ENCODE peak calls at places on chromosomes 16 and 17, in ten cellular contexts. One of them, this sample, is unnamed.

GRCh38 chr17:18314059-18314730 is 599 bp downstream of the TOP3A start:
- DNase-seq in HepG2: no peak
- DNase-seq in SK-N-SH: no peak
- DNase-seq in HCT116: no peak
- DNase-seq in cardiac muscle cell: peak
- DNase-seq in AG04450: no peak
- DNase-seq in fibroblast of pulmonary artery: peak
- DNase-seq in adrenal gland: no peak
- DNase-seq in PC-9: peak
- DNase-seq in ascending aorta: no peak
- DNase-seq in this sample: no peak

GRCh38 chr17:76268015-76268749 is 3.0 kb downstream of the UBALD2 start:
- DNase-seq in HepG2: no peak
- DNase-seq in SK-N-SH: peak
- DNase-seq in HCT116: no peak
- DNase-seq in cardiac muscle cell: peak
- DNase-seq in AG04450: no peak
- DNase-seq in fibroblast of pulmonary artery: peak
- DNase-seq in adrenal gland: peak
- DNase-seq in PC-9: no peak
- DNase-seq in ascending aorta: peak
- DNase-seq in this sample: peak

GRCh38 chr16:17173134-17173729 is 297.5 kb downstream of the XYLT1 start:
- DNase-seq in HepG2: peak
- DNase-seq in SK-N-SH: no peak
- DNase-seq in HCT116: no peak
- DNase-seq in cardiac muscle cell: peak
- DNase-seq in AG04450: peak
- DNase-seq in fibroblast of pulmonary artery: peak
- DNase-seq in adrenal gland: peak
- DNase-seq in PC-9: no peak
- DNase-seq in ascending aorta: peak
- DNase-seq in this sample: peak

GRCh38 chr16:2966043-2966802 is 2.1 kb downstream of the KREMEN2 start:
- DNase-seq in HepG2: no peak
- DNase-seq in SK-N-SH: no peak
- DNase-seq in HCT116: no peak
- DNase-seq in cardiac muscle cell: no peak
- DNase-seq in AG04450: no peak
- DNase-seq in fibroblast of pulmonary artery: no peak
- DNase-seq in adrenal gland: no peak
- DNase-seq in PC-9: no peak
- DNase-seq in ascending aorta: no peak
- DNase-seq in this sample: peak

GRCh38 chr17:76292567-76292966 is 15.5 kb downstream of the QRICH2 start:
- DNase-seq in HepG2: no peak
- DNase-seq in SK-N-SH: no peak
- DNase-seq in HCT116: no peak
- DNase-seq in cardiac muscle cell: no peak
- DNase-seq in AG04450: no peak
- DNase-seq in fibroblast of pulmonary artery: no peak
- DNase-seq in adrenal gland: no peak
- DNase-seq in PC-9: no peak
- DNase-seq in ascending aorta: no peak
- DNase-seq in this sample: no peak

GRCh38 chr17:2064980-2065785 is 10.3 kb downstream of the HIC1 start:
- DNase-seq in HepG2: no peak
- DNase-seq in SK-N-SH: peak
- DNase-seq in HCT116: no peak
- DNase-seq in cardiac muscle cell: peak
- DNase-seq in AG04450: no peak
- DNase-seq in fibroblast of pulmonary artery: peak
- DNase-seq in adrenal gland: no peak
- DNase-seq in PC-9: no peak
- DNase-seq in ascending aorta: no peak
- DNase-seq in this sample: peak

GRCh38 chr17:28958820-28959455 is 7.6 kb upstream of the PHF12 start:
- DNase-seq in HepG2: no peak
- DNase-seq in SK-N-SH: no peak
- DNase-seq in HCT116: no peak
- DNase-seq in cardiac muscle cell: no peak
- DNase-seq in AG04450: no peak
- DNase-seq in fibroblast of pulmonary artery: no peak
- DNase-seq in adrenal gland: no peak
- DNase-seq in PC-9: no peak
- DNase-seq in ascending aorta: no peak
- DNase-seq in this sample: no peak

GRCh38 chr17:57605734-57606105 is 139.4 kb downstream of the CCDC182 start:
- DNase-seq in HepG2: no peak
- DNase-seq in SK-N-SH: no peak
- DNase-seq in HCT116: no peak
- DNase-seq in cardiac muscle cell: no peak
- DNase-seq in AG04450: no peak
- DNase-seq in fibroblast of pulmonary artery: no peak
- DNase-seq in adrenal gland: no peak
- DNase-seq in PC-9: no peak
- DNase-seq in ascending aorta: no peak
- DNase-seq in this sample: no peak

GRCh38 chr17:76089680-76090516 is 10.9 kb downstream of the ZACN start:
- DNase-seq in HepG2: no peak
- DNase-seq in SK-N-SH: peak
- DNase-seq in HCT116: no peak
- DNase-seq in cardiac muscle cell: no peak
- DNase-seq in AG04450: no peak
- DNase-seq in fibroblast of pulmonary artery: no peak
- DNase-seq in adrenal gland: no peak
- DNase-seq in PC-9: no peak
- DNase-seq in ascending aorta: no peak
- DNase-seq in this sample: no peak

GRCh38 chr17:17089206-17089550 is 46.9 kb downstream of the MPRIP start:
- DNase-seq in HepG2: no peak
- DNase-seq in SK-N-SH: no peak
- DNase-seq in HCT116: no peak
- DNase-seq in cardiac muscle cell: no peak
- DNase-seq in AG04450: no peak
- DNase-seq in fibroblast of pulmonary artery: no peak
- DNase-seq in adrenal gland: no peak
- DNase-seq in PC-9: no peak
- DNase-seq in ascending aorta: no peak
- DNase-seq in this sample: no peak

GRCh38 chr17:4594406-4595349 is 10.3 kb downstream of the SMTNL2 start:
- DNase-seq in HepG2: no peak
- DNase-seq in SK-N-SH: peak
- DNase-seq in HCT116: no peak
- DNase-seq in cardiac muscle cell: no peak
- DNase-seq in AG04450: no peak
- DNase-seq in fibroblast of pulmonary artery: no peak
- DNase-seq in adrenal gland: no peak
- DNase-seq in PC-9: no peak
- DNase-seq in ascending aorta: no peak
- DNase-seq in this sample: peak
- TF ChIP-seq CTCF in HepG2: no peak
- TF ChIP-seq CTCF in SK-N-SH: no peak
- TF ChIP-seq CTCF in HCT116: no peak
- TF ChIP-seq CTCF in cardiac muscle cell: no peak
- TF ChIP-seq CTCF in AG04450: peak
- TF ChIP-seq CTCF in fibroblast of pulmonary artery: no peak
- TF ChIP-seq CTCF in adrenal gland: no peak
- TF ChIP-seq CTCF in PC-9: no peak
- TF ChIP-seq CTCF in ascending aorta: no peak
- TF ChIP-seq CTCF in this sample: peak

DNA sequence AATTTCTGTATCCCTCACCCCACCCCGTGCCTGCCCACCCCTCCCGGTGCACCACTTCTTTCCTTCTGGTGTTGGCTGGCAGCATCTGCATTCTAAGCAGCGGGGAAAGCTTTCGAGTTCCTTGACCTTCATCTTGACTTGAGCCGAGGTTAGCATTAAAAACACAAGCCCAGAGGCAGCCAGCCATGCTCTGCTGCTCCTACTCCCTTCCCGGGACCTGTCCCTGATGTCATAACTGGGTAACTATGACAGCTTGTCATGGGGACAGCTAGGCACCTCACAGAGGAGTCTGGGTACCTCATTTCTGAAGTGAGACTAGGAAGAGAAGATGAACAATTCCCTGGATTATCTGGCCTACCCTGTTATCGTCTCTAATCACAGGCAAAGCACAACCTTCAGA is at the start of gene CFAP97D1:
- DNase-seq in HepG2: no peak
- DNase-seq in SK-N-SH: no peak
- DNase-seq in HCT116: no peak
- DNase-seq in cardiac muscle cell: no peak
- DNase-seq in AG04450: no peak
- DNase-seq in fibroblast of pulmonary artery: no peak
- DNase-seq in adrenal gland: no peak
- DNase-seq in PC-9: no peak
- DNase-seq in ascending aorta: no peak
- DNase-seq in this sample: no peak
- H3K4me3 ChIP-seq in HepG2: peak
- H3K4me3 ChIP-seq in SK-N-SH: peak
- H3K4me3 ChIP-seq in HCT116: peak
- H3K4me3 ChIP-seq in cardiac muscle cell: peak
- H3K4me3 ChIP-seq in AG04450: peak
- H3K4me3 ChIP-seq in fibroblast of pulmonary artery: peak
- H3K4me3 ChIP-seq in adrenal gland: peak
- H3K4me3 ChIP-seq in PC-9: peak
- H3K4me3 ChIP-seq in ascending aorta: peak
- H3K4me3 ChIP-seq in this sample: peak

DNA sequence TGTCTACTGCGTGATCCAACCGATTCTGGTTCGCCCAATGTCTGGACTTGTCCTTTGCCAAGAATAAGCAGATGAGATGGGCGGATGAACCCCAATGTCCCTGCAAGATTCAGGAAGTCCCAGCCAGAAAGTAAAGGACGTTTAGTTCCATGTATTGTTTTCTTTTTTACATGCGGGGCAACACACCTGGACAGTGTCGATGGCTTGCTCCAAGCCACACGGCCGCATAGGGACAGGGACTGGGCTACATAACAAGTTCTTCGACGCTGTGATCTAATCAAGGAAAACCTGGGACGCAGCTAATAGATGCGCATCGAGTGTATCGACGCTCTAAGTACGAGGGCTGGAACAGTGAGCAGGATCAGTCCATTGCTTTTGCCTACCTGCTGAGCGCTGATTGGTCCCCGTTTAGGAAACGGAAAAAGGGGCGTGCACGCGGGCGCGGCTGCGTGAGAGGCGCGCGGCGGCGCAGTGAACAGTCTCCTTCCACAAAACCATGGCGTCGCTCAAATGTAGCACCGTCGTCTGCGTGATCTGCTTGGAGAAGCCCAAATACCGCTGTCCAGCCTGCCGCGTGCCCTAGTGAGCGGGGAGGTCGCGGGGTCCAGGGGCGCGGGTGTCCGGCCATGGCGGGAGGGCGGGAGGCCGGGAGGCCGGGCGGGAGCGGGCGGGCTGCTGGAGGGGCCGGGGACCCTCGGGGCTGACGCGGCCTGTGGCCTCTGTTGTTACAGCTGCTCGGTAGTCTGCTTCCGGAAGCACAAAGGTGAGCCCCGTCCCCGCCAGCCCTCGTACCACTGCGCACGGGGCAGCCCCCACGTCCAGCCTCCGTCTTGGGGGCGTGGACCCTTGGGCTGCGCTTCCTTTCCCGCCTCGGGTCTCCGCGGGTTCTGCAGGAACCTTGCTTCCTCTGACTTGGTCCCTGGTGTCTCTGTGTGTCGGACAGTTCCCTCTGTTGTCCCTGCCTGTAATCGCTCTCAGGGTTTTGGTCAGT is at the start of gene ZNHIT3:
- DNase-seq in HepG2: peak
- DNase-seq in SK-N-SH: peak
- DNase-seq in HCT116: peak
- DNase-seq in cardiac muscle cell: peak
- DNase-seq in AG04450: peak
- DNase-seq in fibroblast of pulmonary artery: peak
- DNase-seq in adrenal gland: peak
- DNase-seq in PC-9: peak
- DNase-seq in ascending aorta: peak
- DNase-seq in this sample: peak
- TF ChIP-seq CTCF in HepG2: no peak
- TF ChIP-seq CTCF in SK-N-SH: no peak
- TF ChIP-seq CTCF in HCT116: no peak
- TF ChIP-seq CTCF in cardiac muscle cell: no peak
- TF ChIP-seq CTCF in AG04450: no peak
- TF ChIP-seq CTCF in fibroblast of pulmonary artery: no peak
- TF ChIP-seq CTCF in adrenal gland: no peak
- TF ChIP-seq CTCF in PC-9: no peak
- TF ChIP-seq CTCF in ascending aorta: no peak
- TF ChIP-seq CTCF in this sample: no peak

GRCh38 chr16:79018952-79019506 is 581.5 kb downstream of the MAF start:
- DNase-seq in HepG2: no peak
- DNase-seq in SK-N-SH: no peak
- DNase-seq in HCT116: no peak
- DNase-seq in cardiac muscle cell: no peak
- DNase-seq in AG04450: no peak
- DNase-seq in fibroblast of pulmonary artery: no peak
- DNase-seq in adrenal gland: no peak
- DNase-seq in PC-9: no peak
- DNase-seq in ascending aorta: no peak
- DNase-seq in this sample: no peak

GRCh38 chr16:79009911-79010310 is 590.6 kb downstream of the MAF start:
- DNase-seq in HepG2: no peak
- DNase-seq in SK-N-SH: no peak
- DNase-seq in HCT116: no peak
- DNase-seq in cardiac muscle cell: no peak
- DNase-seq in AG04450: no peak
- DNase-seq in fibroblast of pulmonary artery: no peak
- DNase-seq in adrenal gland: no peak
- DNase-seq in PC-9: no peak
- DNase-seq in ascending aorta: no peak
- DNase-seq in this sample: no peak

GRCh38 chr16:79011282-79011681 is 589.3 kb downstream of the MAF start:
- DNase-seq in HepG2: no peak
- DNase-seq in SK-N-SH: no peak
- DNase-seq in HCT116: no peak
- DNase-seq in cardiac muscle cell: no peak
- DNase-seq in AG04450: no peak
- DNase-seq in fibroblast of pulmonary artery: no peak
- DNase-seq in adrenal gland: no peak
- DNase-seq in PC-9: no peak
- DNase-seq in ascending aorta: no peak
- DNase-seq in this sample: no peak

GRCh38 chr16:79013004-79013403 is 587.5 kb downstream of the MAF start:
- DNase-seq in HepG2: no peak
- DNase-seq in SK-N-SH: no peak
- DNase-seq in HCT116: no peak
- DNase-seq in cardiac muscle cell: no peak
- DNase-seq in AG04450: no peak
- DNase-seq in fibroblast of pulmonary artery: no peak
- DNase-seq in adrenal gland: no peak
- DNase-seq in PC-9: no peak
- DNase-seq in ascending aorta: no peak
- DNase-seq in this sample: no peak

DNA sequence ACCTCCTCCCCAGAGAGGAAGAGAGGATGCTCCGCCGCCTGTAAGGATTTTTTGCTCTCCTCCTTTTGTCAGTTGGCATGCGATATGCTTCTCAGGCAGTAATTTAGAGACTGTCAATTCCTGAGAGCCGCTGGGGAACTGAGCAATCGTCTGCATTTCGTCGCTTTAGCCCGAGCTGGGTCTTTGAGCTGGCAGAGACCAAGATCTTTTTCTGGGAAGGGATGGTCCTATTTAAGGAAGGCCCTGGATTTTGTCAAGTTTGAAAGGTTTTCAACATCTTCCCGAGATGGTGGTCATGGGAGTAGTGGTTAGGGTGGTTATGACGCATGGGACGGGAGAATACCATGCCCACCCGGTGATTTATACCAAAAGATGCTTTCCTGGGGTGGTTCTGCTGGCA is 586.6 kb downstream of the MAF start:
- DNase-seq in HepG2: no peak
- DNase-seq in SK-N-SH: no peak
- DNase-seq in HCT116: no peak
- DNase-seq in cardiac muscle cell: no peak
- DNase-seq in AG04450: no peak
- DNase-seq in fibroblast of pulmonary artery: no peak
- DNase-seq in adrenal gland: no peak
- DNase-seq in PC-9: no peak
- DNase-seq in ascending aorta: no peak
- DNase-seq in this sample: no peak
- H3K4me3 ChIP-seq in HepG2: no peak
- H3K4me3 ChIP-seq in SK-N-SH: no peak
- H3K4me3 ChIP-seq in HCT116: no peak
- H3K4me3 ChIP-seq in cardiac muscle cell: no peak
- H3K4me3 ChIP-seq in AG04450: no peak
- H3K4me3 ChIP-seq in fibroblast of pulmonary artery: no peak
- H3K4me3 ChIP-seq in adrenal gland: no peak
- H3K4me3 ChIP-seq in PC-9: no peak
- H3K4me3 ChIP-seq in ascending aorta: no peak
- H3K4me3 ChIP-seq in this sample: no peak

This sample was measured in transverse colon.